ENCODE peak calls at places on chromosomes 5 and 9, in five cellular contexts. M, C, A, D and O are unnamed samples.

GRCh38 chr5:178590141-178590923 is at the start of gene COL23A1:
- DNase-seq in M (peak; percentile 75), A (no peak), D (peak; percentile 68), C (peak; percentile 36), O (peak; percentile 41)

GRCh38 chr5:92561362-92562006 is 1019.5 kb downstream of the NR2F1-AS1 start:
- DNase-seq in A (no peak), M (no peak), D (no peak), C (peak; percentile 41), O (no peak)

GRCh38 chr9:13278023-13278367 is 1.5 kb downstream of the MPDZ start:
- DNase-seq in C (peak; percentile 83), D (no peak), A (no peak), M (no peak), O (no peak)

GRCh38 chr5:122937914-122938313 is 92.5 kb downstream of the SNX24 start:
- DNase-seq in D (peak; percentile 48), M (peak; percentile 26), C (no peak), A (peak; percentile 50), O (no peak)

GRCh38 chr5:9621379-9621903 is 8.7 kb downstream of the TAS2R1 start:
- DNase-seq in C (peak; percentile 70), A (no peak), M (no peak), D (no peak), O (no peak)

GRCh38 chr9:121133104-121133816 is 58.5 kb downstream of the CNTRL start:
- DNase-seq in A (peak; percentile 19), D (peak; percentile 77), C (no peak), M (no peak), O (peak; percentile 85)

GRCh38 chr9:120235081-120235480 is 344.9 kb downstream of the CDK5RAP2 start:
- DNase-seq in C (no peak), A (no peak), D (no peak), M (no peak), O (no peak)

GRCh38 chr9:115250646-115251045 is 132.7 kb upstream of the TNC start:
- DNase-seq in C (peak; percentile 97), D (no peak), A (no peak), M (no peak), O (no peak)

GRCh38 chr5:170633235-170634041 is 129.6 kb downstream of the KCNIP1 start:
- DNase-seq in C (peak; percentile 79), D (no peak), A (peak; percentile 42), M (peak; percentile 80), O (no peak)

GRCh38 chr5:119287547-119288073 is 68.2 kb upstream of the TNFAIP8 start:
- DNase-seq in A (no peak), M (no peak), C (peak; percentile 88), D (no peak), O (peak; percentile 57)

GRCh38 chr9:121282309-121283071 is 14.5 kb downstream of the GSN start:
- DNase-seq in D (peak; percentile 79), A (peak; percentile 33), C (peak; percentile 90), M (peak; percentile 80), O (no peak)

GRCh38 chr5:68242743-68243142 is 27.2 kb downstream of the PIK3R1 start:
- DNase-seq in M (no peak), D (no peak), C (peak; percentile 74), A (no peak), O (no peak)

GRCh38 chr5:14445581-14446290 is 135.9 kb upstream of the OTULINL start:
- DNase-seq in M (no peak), D (no peak), A (no peak), C (peak; percentile 74), O (no peak)

GRCh38 chr9:130159057-130159456 is 13.1 kb upstream of the NCS1 start:
- DNase-seq in M (no peak), A (no peak), C (no peak), D (no peak), O (no peak)

GRCh38 chr9:130074391-130075115 is 20.8 kb downstream of the GPR107 start:
- DNase-seq in M (no peak), A (no peak), D (no peak), C (no peak), O (no peak)

GRCh38 chr9:34363619-34364351 is 12.9 kb downstream of the MYORG start:
- DNase-seq in C (no peak), A (no peak), D (no peak), M (peak; percentile 79), O (no peak)

GRCh38 chr5:133667217-133667616 is 54.9 kb upstream of the FSTL4 start:
- DNase-seq in M (no peak), A (no peak), C (no peak), D (no peak), O (no peak)

GRCh38 chr5:171628344-171628743 is 157.3 kb upstream of the SMIM23 start:
- DNase-seq in C (no peak), M (no peak), D (no peak), A (no peak), O (no peak)

GRCh38 chr9:114532561-114533237 is 27.4 kb upstream of the WHRN start:
- DNase-seq in C (peak; percentile 41), A (no peak), M (no peak), D (no peak), O (no peak)

GRCh38 chr5:5141011-5141599 is 975 bp downstream of the ADAMTS16 start:
- DNase-seq in M (no peak), D (no peak), A (no peak), C (no peak), O (no peak)

GRCh38 chr5:158877124-158877581 is 222.6 kb downstream of the EBF1 start:
- DNase-seq in C (no peak), M (no peak), A (no peak), D (no peak), O (no peak)

GRCh38 chr9:133767008-133767407 is 28.9 kb upstream of the SARDH start:
- DNase-seq in M (no peak), D (no peak), C (no peak), A (no peak), O (no peak)

GRCh38 chr9:89433826-89434225 is 64.1 kb downstream of the SEMA4D start:
- DNase-seq in M (no peak), D (no peak), A (no peak), C (peak; percentile 72), O (no peak)

GRCh38 chr5:61328791-61329617 is 3.1 kb upstream of the ZSWIM6 start:
- DNase-seq in D (no peak), M (no peak), A (no peak), C (no peak), O (no peak)

GRCh38 chr9:92064711-92065110 is 50.5 kb downstream of the SPTLC1 start:
- DNase-seq in D (no peak), A (no peak), C (peak; percentile 83), M (no peak), O (no peak)

GRCh38 chr5:74575741-74576538 is 64.6 kb downstream of the ENC1 start:
- DNase-seq in C (peak; percentile 93), D (no peak), M (no peak), A (no peak), O (no peak)

GRCh38 chr9:133979921-133980863 is 11.9 kb downstream of the VAV2 start:
- DNase-seq in M (no peak), D (peak; percentile 37), C (no peak), A (peak; percentile 72), O (no peak)

GRCh38 chr9:105881654-105882349 is 187.5 kb downstream of the TMEM38B start:
- DNase-seq in M (peak; percentile 40), A (peak; percentile 63), D (peak; percentile 52), C (peak; percentile 16), O (peak; percentile 49)

GRCh38 chr5:43274435-43275114 is 38.6 kb downstream of the HMGCS1 start:
- DNase-seq in A (no peak), C (no peak), D (no peak), M (no peak), O (no peak)

GRCh38 chr9:115127191-115127817 is 9.3 kb upstream of the TNC start:
- DNase-seq in D (no peak), A (no peak), C (peak; percentile 88), M (no peak), O (no peak)

GRCh38 chr5:93348231-93348630 is 232.8 kb downstream of the NR2F1-AS1 start:
- DNase-seq in D (no peak), C (peak; percentile 65), A (no peak), M (no peak), O (no peak)

GRCh38 chr5:55441954-55442353 is 92.8 kb downstream of the PLPP1 start:
- DNase-seq in A (no peak), M (no peak), C (no peak), D (no peak), O (no peak)
- H3K9me3 ChIP-seq in A (no peaks in the 10 kb centered on the region), M (no peaks in the 10 kb centered on the region), C (no peaks in the 10 kb centered on the region), D (no peaks in the 10 kb centered on the region), O (no peaks in the 10 kb centered on the region)

GRCh38 chr5:140737486-140737885 is 37.2 kb downstream of the ZMAT2 start:
- DNase-seq in C (no peak), A (no peak), M (no peak), D (no peak), O (no peak)

GRCh38 chr5:140734354-140734753 is 34.1 kb downstream of the ZMAT2 start:
- DNase-seq in C (no peak), M (no peak), D (no peak), A (no peak), O (no peak)
- TF ChIP-seq CTCF in C (no peak), M (peak; percentile 46), D (peak; percentile 36), A (no peak), O (no peak)

GRCh38 chr5:3601929-3602712 is 6.5 kb downstream of the IRX1 start:
- DNase-seq in M (no peak), C (peak; percentile 15), D (no peak), A (no peak), O (no peak)
- H3K27me3 ChIP-seq in M (peaks cover 98% of the 10 kb centered on the region), C (peaks cover 17% of the 10 kb centered on the region), D (peaks cover 94% of the 10 kb centered on the region), A (peaks cover 32% of the 10 kb centered on the region), O (peaks cover 80% of the 10 kb centered on the region)

GRCh38 chr5:32876791-32877190 is 165.7 kb downstream of the NPR3 start:
- DNase-seq in A (no peak), D (no peak), C (no peak), M (no peak), O (no peak)

GRCh38 chr5:32880781-32881180 is 169.7 kb downstream of the NPR3 start:
- DNase-seq in D (no peak), A (no peak), C (peak; percentile 51), M (no peak), O (no peak)
- H3K9me3 ChIP-seq in D (peaks cover 11% of the 10 kb centered on the region), A (no peaks in the 10 kb centered on the region), C (no peaks in the 10 kb centered on the region), M (peaks cover 29% of the 10 kb centered on the region), O (peaks cover 10% of the 10 kb centered on the region)

DNA sequence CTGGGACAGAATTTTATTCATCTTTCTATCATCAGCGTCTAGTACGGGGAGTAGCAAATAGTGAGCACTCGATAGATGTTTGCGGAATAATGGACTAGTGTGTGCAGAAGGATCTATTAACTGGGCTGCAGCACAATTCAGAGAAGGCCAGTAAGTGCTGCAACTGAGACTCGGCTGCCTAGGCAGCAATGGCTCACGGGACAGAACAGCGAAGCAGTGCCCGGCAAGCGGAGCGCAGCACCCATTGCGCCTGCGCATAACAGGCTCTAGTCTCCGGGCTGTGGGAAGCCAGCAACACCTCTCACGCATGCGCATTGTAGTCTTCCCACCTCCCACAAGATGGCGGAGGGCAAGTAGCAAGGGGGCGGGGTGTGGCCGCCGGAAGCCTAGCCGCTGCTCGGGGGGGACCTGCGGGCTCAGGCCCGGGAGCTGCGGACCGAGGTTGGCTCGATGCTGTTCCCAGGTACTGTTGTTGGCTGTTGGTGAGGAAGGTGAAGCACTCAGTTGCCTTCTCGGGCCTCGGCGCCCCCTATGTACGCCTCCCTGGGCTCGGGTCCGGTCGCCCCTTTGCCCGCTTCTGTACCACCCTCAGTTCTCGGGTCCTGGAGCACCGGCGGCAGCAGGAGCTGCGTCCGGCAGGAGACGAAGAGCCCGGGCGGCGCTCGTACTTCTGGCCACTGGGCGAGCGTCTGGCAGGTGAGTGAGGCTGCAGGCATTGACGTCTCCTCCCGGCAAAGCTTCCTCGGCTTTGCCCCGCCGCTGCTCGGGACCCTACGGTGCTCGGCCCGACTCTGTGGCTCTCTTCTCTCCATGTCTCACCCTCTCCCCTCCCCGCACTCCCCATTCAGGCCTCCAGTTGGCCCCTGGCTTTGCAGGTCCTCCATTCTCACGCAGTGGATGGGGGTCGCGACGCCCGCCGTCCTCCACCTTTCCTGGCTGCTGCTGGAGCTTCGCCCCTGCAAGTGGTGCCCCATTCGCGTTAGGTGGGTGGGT is 30.2 kb upstream of the APC start:
- DNase-seq in C (peak; percentile 90), A (peak; percentile 97), D (peak; percentile 98), M (peak; percentile 99), O (peak; percentile 89)
- TF ChIP-seq CTCF in C (no peak), A (no peak), D (no peak), M (peak; percentile 18), O (no peak)